ENCODE peak calls at places on chromosomes 16 and 17, in eight cellular contexts. One of them, this sample, is unnamed.

GRCh38 chr17:61047517-61047916 is 352.1 kb upstream of the TBX2 start:
- DNase-seq in spleen: no peak
- DNase-seq in right lobe of liver: no peak
- DNase-seq in CD8-positive, alpha-beta memory T cell: no peak
- DNase-seq in fibroblast of lung: no peak
- DNase-seq in mesendoderm: no peak
- DNase-seq in adrenal gland: no peak
- DNase-seq in tibial artery: no peak
- DNase-seq in this sample: no peak

GRCh38 chr17:12553625-12554024 is 112.1 kb upstream of the MYOCD start:
- DNase-seq in tibial artery: no peak
- DNase-seq in adrenal gland: no peak
- DNase-seq in CD8-positive, alpha-beta memory T cell: no peak
- DNase-seq in spleen: no peak
- DNase-seq in mesendoderm: no peak
- DNase-seq in right lobe of liver: no peak
- DNase-seq in fibroblast of lung: no peak
- DNase-seq in this sample: no peak

GRCh38 chr17:61478026-61478789 is 26.0 kb downstream of the TBX4 start:
- DNase-seq in right lobe of liver: no peak
- DNase-seq in CD8-positive, alpha-beta memory T cell: no peak
- DNase-seq in spleen: peak; percentile 39
- DNase-seq in mesendoderm: no peak
- DNase-seq in fibroblast of lung: no peak
- DNase-seq in tibial artery: no peak
- DNase-seq in adrenal gland: no peak
- DNase-seq in this sample: no peak

GRCh38 chr16:55009581-55009980 is 78.9 kb downstream of the IRX5 start:
- DNase-seq in mesendoderm: no peak
- DNase-seq in fibroblast of lung: no peak
- DNase-seq in CD8-positive, alpha-beta memory T cell: no peak
- DNase-seq in spleen: no peak
- DNase-seq in adrenal gland: no peak
- DNase-seq in tibial artery: no peak
- DNase-seq in right lobe of liver: no peak
- DNase-seq in this sample: no peak

GRCh38 chr17:42979511-42980273 is at the start of gene PTGES3L:
- DNase-seq in spleen: peak; percentile 80
- DNase-seq in tibial artery: peak; percentile 35
- DNase-seq in mesendoderm: peak; percentile 93
- DNase-seq in right lobe of liver: no peak
- DNase-seq in CD8-positive, alpha-beta memory T cell: no peak
- DNase-seq in adrenal gland: no peak
- DNase-seq in fibroblast of lung: peak; percentile 26
- DNase-seq in this sample: peak; percentile 41

GRCh38 chr16:66070140-66070887 is 296.2 kb upstream of the CDH5 start:
- DNase-seq in spleen: no peak
- DNase-seq in right lobe of liver: no peak
- DNase-seq in fibroblast of lung: peak; percentile 96
- DNase-seq in adrenal gland: no peak
- DNase-seq in mesendoderm: no peak
- DNase-seq in CD8-positive, alpha-beta memory T cell: no peak
- DNase-seq in tibial artery: peak; percentile 41
- DNase-seq in this sample: no peak

GRCh38 chr17:15649861-15650391 is 30.4 kb upstream of the FBXW10B start:
- DNase-seq in tibial artery: peak; percentile 46
- DNase-seq in CD8-positive, alpha-beta memory T cell: no peak
- DNase-seq in right lobe of liver: no peak
- DNase-seq in adrenal gland: peak; percentile 66
- DNase-seq in mesendoderm: peak; percentile 39
- DNase-seq in spleen: no peak
- DNase-seq in fibroblast of lung: peak; percentile 56
- DNase-seq in this sample: no peak

GRCh38 chr16:35391328-35391727 is 1931.9 kb downstream of the TP53TG3F start:
- DNase-seq in mesendoderm: peak; percentile 40
- DNase-seq in right lobe of liver: peak; percentile 61
- DNase-seq in CD8-positive, alpha-beta memory T cell: no peak
- DNase-seq in adrenal gland: peak; percentile 36
- DNase-seq in fibroblast of lung: peak; percentile 8
- DNase-seq in tibial artery: no peak
- DNase-seq in spleen: no peak
- DNase-seq in this sample: peak; percentile 60

GRCh38 chr17:64115043-64115698 is 14.8 kb downstream of the ERN1 start:
- DNase-seq in adrenal gland: peak; percentile 24
- DNase-seq in right lobe of liver: no peak
- DNase-seq in spleen: no peak
- DNase-seq in tibial artery: no peak
- DNase-seq in mesendoderm: no peak
- DNase-seq in CD8-positive, alpha-beta memory T cell: no peak
- DNase-seq in fibroblast of lung: no peak
- DNase-seq in this sample: no peak

GRCh38 chr17:80596760-80597608 is 52.3 kb downstream of the RPTOR start:
- DNase-seq in right lobe of liver: no peak
- DNase-seq in spleen: no peak
- DNase-seq in mesendoderm: no peak
- DNase-seq in tibial artery: no peak
- DNase-seq in CD8-positive, alpha-beta memory T cell: no peak
- DNase-seq in fibroblast of lung: no peak
- DNase-seq in adrenal gland: no peak
- DNase-seq in this sample: no peak

GRCh38 chr16:4244254-4244812 is 2.5 kb upstream of the SRL start:
- DNase-seq in adrenal gland: no peak
- DNase-seq in spleen: no peak
- DNase-seq in fibroblast of lung: no peak
- DNase-seq in tibial artery: no peak
- DNase-seq in mesendoderm: peak; percentile 88
- DNase-seq in right lobe of liver: no peak
- DNase-seq in CD8-positive, alpha-beta memory T cell: no peak
- DNase-seq in this sample: no peak

GRCh38 chr17:60305141-60305540 is 86.8 kb downstream of the USP32 start:
- DNase-seq in spleen: no peak
- DNase-seq in CD8-positive, alpha-beta memory T cell: peak; percentile 3
- DNase-seq in right lobe of liver: no peak
- DNase-seq in mesendoderm: peak; percentile 34
- DNase-seq in adrenal gland: no peak
- DNase-seq in tibial artery: no peak
- DNase-seq in fibroblast of lung: no peak
- DNase-seq in this sample: no peak

GRCh38 chr16:70512456-70512855 is 10.9 kb downstream of the COG4 start:
- DNase-seq in tibial artery: no peak
- DNase-seq in CD8-positive, alpha-beta memory T cell: no peak
- DNase-seq in adrenal gland: no peak
- DNase-seq in fibroblast of lung: no peak
- DNase-seq in mesendoderm: no peak
- DNase-seq in spleen: no peak
- DNase-seq in right lobe of liver: no peak
- DNase-seq in this sample: no peak

GRCh38 chr16:6193718-6194117 is 1096.1 kb upstream of the EEF2KMT start:
- DNase-seq in tibial artery: no peak
- DNase-seq in spleen: no peak
- DNase-seq in CD8-positive, alpha-beta memory T cell: no peak
- DNase-seq in mesendoderm: peak; percentile 95
- DNase-seq in fibroblast of lung: no peak
- DNase-seq in adrenal gland: no peak
- DNase-seq in right lobe of liver: no peak
- DNase-seq in this sample: no peak

GRCh38 chr16:70746708-70747424 is 54.1 kb downstream of the VAC14 start:
- DNase-seq in mesendoderm: no peak
- DNase-seq in spleen: no peak
- DNase-seq in adrenal gland: peak; percentile 62
- DNase-seq in CD8-positive, alpha-beta memory T cell: peak; percentile 13
- DNase-seq in tibial artery: peak; percentile 84
- DNase-seq in right lobe of liver: peak; percentile 94
- DNase-seq in fibroblast of lung: peak; percentile 96
- DNase-seq in this sample: peak; percentile 71

GRCh38 chr16:20023190-20023589 is 50.5 kb downstream of the GPR139 start:
- DNase-seq in adrenal gland: no peak
- DNase-seq in CD8-positive, alpha-beta memory T cell: no peak
- DNase-seq in right lobe of liver: no peak
- DNase-seq in spleen: no peak
- DNase-seq in mesendoderm: peak; percentile 39
- DNase-seq in fibroblast of lung: peak; percentile 5
- DNase-seq in tibial artery: no peak
- DNase-seq in this sample: no peak

GRCh38 chr17:41052594-41052993 is 2.4 kb downstream of the KRTAP2-2 start:
- DNase-seq in fibroblast of lung: no peak
- DNase-seq in CD8-positive, alpha-beta memory T cell: no peak
- DNase-seq in right lobe of liver: no peak
- DNase-seq in spleen: no peak
- DNase-seq in adrenal gland: no peak
- DNase-seq in mesendoderm: no peak
- DNase-seq in tibial artery: no peak
- DNase-seq in this sample: no peak

DNA sequence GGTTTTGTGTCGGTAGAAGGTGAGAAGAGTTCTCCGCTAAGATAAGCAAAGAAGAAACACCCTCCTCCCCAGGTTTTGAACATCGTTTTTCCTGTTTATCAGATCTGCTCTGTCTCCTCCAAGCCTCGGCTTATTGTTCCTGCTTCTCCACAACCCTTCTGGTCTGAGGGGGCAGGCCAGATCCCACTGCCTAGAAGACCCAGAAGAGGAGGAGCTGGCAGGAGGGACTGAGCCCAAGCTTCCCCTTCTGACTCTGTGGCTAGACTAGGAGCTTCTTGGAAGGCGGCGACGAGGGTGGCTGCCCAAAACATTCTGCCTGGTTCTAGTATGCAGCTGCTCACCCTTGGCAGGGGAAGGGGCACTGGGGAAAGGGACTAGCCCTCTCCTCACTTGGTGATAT is 5.1 kb upstream of the HOXB5 start:
- DNase-seq in fibroblast of lung: no peak
- DNase-seq in tibial artery: no peak
- DNase-seq in mesendoderm: no peak
- DNase-seq in adrenal gland: no peak
- DNase-seq in CD8-positive, alpha-beta memory T cell: no peak
- DNase-seq in right lobe of liver: no peak
- DNase-seq in spleen: no peak
- DNase-seq in this sample: no peak
- H3K27me3 ChIP-seq in fibroblast of lung: no peaks in the 10 kb centered on the region
- H3K27me3 ChIP-seq in tibial artery: no peaks in the 10 kb centered on the region
- H3K27me3 ChIP-seq in mesendoderm: peaks cover 85% of the 10 kb centered on the region
- H3K27me3 ChIP-seq in adrenal gland: no peaks in the 10 kb centered on the region
- H3K27me3 ChIP-seq in CD8-positive, alpha-beta memory T cell: peaks cover 85% of the 10 kb centered on the region
- H3K27me3 ChIP-seq in right lobe of liver: peaks cover 47% of the 10 kb centered on the region
- H3K27me3 ChIP-seq in spleen: peaks cover 95% of the 10 kb centered on the region
- H3K27me3 ChIP-seq in this sample: no peaks in the 10 kb centered on the region

DNA sequence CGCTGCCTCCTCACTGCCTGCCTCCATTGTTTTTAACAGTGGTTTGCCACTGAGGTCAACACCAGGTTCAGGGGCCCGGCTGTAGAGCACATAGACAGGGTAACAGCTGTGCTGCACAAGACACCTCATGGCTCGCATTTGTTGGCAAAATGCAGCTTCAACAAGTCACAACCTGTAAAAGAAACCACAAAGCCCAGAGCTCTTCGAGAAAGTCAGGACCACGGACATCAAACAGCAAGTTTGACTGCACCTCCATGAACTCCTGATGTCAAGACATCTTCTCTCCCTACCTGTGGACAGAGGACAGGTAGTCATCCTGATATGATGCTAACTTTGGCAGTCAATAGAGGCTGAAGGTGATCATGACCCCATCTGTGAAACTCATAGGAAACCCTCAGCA is 142.4 kb upstream of the SOX9 start:
- DNase-seq in tibial artery: no peak
- DNase-seq in right lobe of liver: no peak
- DNase-seq in CD8-positive, alpha-beta memory T cell: no peak
- DNase-seq in adrenal gland: no peak
- DNase-seq in fibroblast of lung: no peak
- DNase-seq in mesendoderm: no peak
- DNase-seq in spleen: no peak
- DNase-seq in this sample: no peak
- H3K4me1 ChIP-seq in tibial artery: peaks cover 10% of the 10 kb centered on the region
- H3K4me1 ChIP-seq in right lobe of liver: no peaks in the 10 kb centered on the region
- H3K4me1 ChIP-seq in CD8-positive, alpha-beta memory T cell: no peaks in the 10 kb centered on the region
- H3K4me1 ChIP-seq in adrenal gland: no peaks in the 10 kb centered on the region
- H3K4me1 ChIP-seq in fibroblast of lung: peaks cover 9% of the 10 kb centered on the region
- H3K4me1 ChIP-seq in mesendoderm: no peaks in the 10 kb centered on the region
- H3K4me1 ChIP-seq in spleen: peaks cover 8% of the 10 kb centered on the region
- H3K4me1 ChIP-seq in this sample: no peaks in the 10 kb centered on the region

GRCh38 chr16:64440005-64440404 is 681.9 kb downstream of the CDH11 start:
- DNase-seq in right lobe of liver: no peak
- DNase-seq in tibial artery: no peak
- DNase-seq in CD8-positive, alpha-beta memory T cell: no peak
- DNase-seq in spleen: no peak
- DNase-seq in fibroblast of lung: no peak
- DNase-seq in mesendoderm: no peak
- DNase-seq in adrenal gland: no peak
- DNase-seq in this sample: no peak
- H3K4me3 ChIP-seq in right lobe of liver: no peak overlapping the region
- H3K4me3 ChIP-seq in tibial artery: no peak overlapping the region
- H3K4me3 ChIP-seq in CD8-positive, alpha-beta memory T cell: no peak overlapping the region
- H3K4me3 ChIP-seq in spleen: no peak overlapping the region
- H3K4me3 ChIP-seq in fibroblast of lung: no peak overlapping the region
- H3K4me3 ChIP-seq in mesendoderm: no peak overlapping the region
- H3K4me3 ChIP-seq in adrenal gland: no peak overlapping the region
- H3K4me3 ChIP-seq in this sample: no peak overlapping the region

GRCh38 chr16:30027588-30028437 is 3.3 kb downstream of the TLCD3B start:
- DNase-seq in right lobe of liver: no peak
- DNase-seq in tibial artery: no peak
- DNase-seq in spleen: no peak
- DNase-seq in CD8-positive, alpha-beta memory T cell: no peak
- DNase-seq in fibroblast of lung: no peak
- DNase-seq in adrenal gland: no peak
- DNase-seq in mesendoderm: no peak
- DNase-seq in this sample: no peak
- H3K27me3 ChIP-seq in right lobe of liver: no peaks in the 10 kb centered on the region
- H3K27me3 ChIP-seq in tibial artery: no peaks in the 10 kb centered on the region
- H3K27me3 ChIP-seq in spleen: peaks cover 70% of the 10 kb centered on the region
- H3K27me3 ChIP-seq in CD8-positive, alpha-beta memory T cell: peaks cover 36% of the 10 kb centered on the region
- H3K27me3 ChIP-seq in fibroblast of lung: peaks cover 41% of the 10 kb centered on the region
- H3K27me3 ChIP-seq in adrenal gland: peaks cover 10% of the 10 kb centered on the region
- H3K27me3 ChIP-seq in mesendoderm: no peaks in the 10 kb centered on the region
- H3K27me3 ChIP-seq in this sample: no peaks in the 10 kb centered on the region